ENCODE peak calls at places on chromosomes 16 and 17, in seven cellular contexts. Z, B, J, K, Y, S and D are unnamed samples.

GRCh38 chr16:10926094-10926493 is 16.2 kb downstream of the DEXI start:
- DNase-seq in B (no peak), Z (no peak), Y (no peak), J (no peak), S (no peak), K (no peak), D (no peak)

GRCh38 chr17:73644145-73645049 is at the start of gene SDK2:
- DNase-seq in J (peak; percentile 39), S (no peak), Y (peak; percentile 13), Z (no peak), K (no peak), B (no peak), D (no peak)

GRCh38 chr16:86732621-86733297 is 154.4 kb downstream of the FOXL1 start:
- DNase-seq in B (no peak), K (no peak), Y (no peak), S (no peak), J (no peak), Z (no peak), D (no peak)

GRCh38 chr17:57338257-57338919 is 82.1 kb downstream of the MSI2 start:
- DNase-seq in K (no peak), Z (no peak), J (peak; percentile 17), S (no peak), B (no peak), Y (no peak), D (no peak)

GRCh38 chr17:78661092-78661770 is 84.0 kb upstream of the DNAH17 start:
- DNase-seq in Z (no peak), B (peak; percentile 7), J (no peak), S (no peak), Y (peak; percentile 77), K (no peak), D (no peak)

GRCh38 chr17:57490890-57491289 is 234.6 kb downstream of the MSI2 start:
- DNase-seq in Z (no peak), B (no peak), Y (peak; percentile 96), J (no peak), K (no peak), S (no peak), D (peak; percentile 86)

GRCh38 chr16:381788-382717 is at the start of gene PGAP6:
- DNase-seq in Z (no peak), K (no peak), Y (peak; percentile 70), S (peak; percentile 75), J (peak; percentile 72), B (peak; percentile 75), D (peak; percentile 58)

GRCh38 chr17:8927395-8927794 is 38.1 kb downstream of the PIK3R5 start:
- DNase-seq in B (no peak), Y (no peak), J (no peak), K (no peak), Z (no peak), S (no peak), D (no peak)

GRCh38 chr17:17836818-17837379 is at the start of gene SREBF1:
- DNase-seq in K (no peak), B (peak; percentile 73), Z (no peak), J (peak; percentile 77), S (peak; percentile 47), Y (peak; percentile 45), D (no peak)

GRCh38 chr17:14919049-14919545 is 346.0 kb downstream of the PMP22 start:
- DNase-seq in J (no peak), S (no peak), Y (no peak), K (no peak), B (no peak), Z (no peak), D (no peak)

GRCh38 chr17:56681561-56682266 is 88.2 kb downstream of the NOG start:
- DNase-seq in K (peak; percentile 53), B (no peak), S (no peak), J (no peak), Y (no peak), Z (no peak), D (no peak)

GRCh38 chr16:77840093-77840492 is 51.7 kb downstream of the VAT1L start:
- DNase-seq in B (no peak), S (no peak), Z (no peak), Y (no peak), K (no peak), J (no peak), D (no peak)

GRCh38 chr17:17387461-17388362 is 84.5 kb downstream of the NT5M start:
- DNase-seq in S (peak; percentile 81), K (peak; percentile 90), Z (no peak), Y (peak; percentile 63), J (no peak), B (no peak), D (no peak)

GRCh38 chr16:50326835-50327465 is 41.8 kb downstream of the BRD7 start:
- DNase-seq in J (peak; percentile 59), Y (no peak), S (no peak), Z (no peak), B (no peak), K (peak; percentile 31), D (no peak)

DNA sequence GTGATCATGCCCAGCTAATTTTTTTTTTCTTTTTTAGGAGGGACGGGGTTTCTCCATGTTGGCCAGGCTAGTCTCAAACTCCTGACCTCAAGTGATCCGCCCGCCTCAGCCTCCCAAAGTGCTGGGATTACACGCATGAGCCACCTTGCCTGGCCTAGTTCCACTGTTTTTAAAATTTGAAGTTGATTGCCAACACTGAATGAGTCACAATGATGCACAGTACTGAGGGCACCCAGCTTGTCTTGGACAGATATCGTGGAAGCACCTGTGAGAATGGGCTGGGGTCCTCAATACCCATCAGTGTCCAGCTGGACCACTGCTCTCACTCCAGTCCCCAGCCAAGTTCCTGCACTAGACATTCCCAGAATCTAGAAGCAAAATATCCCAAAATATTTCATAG is 2.5 kb downstream of the KNOP1 start:
- DNase-seq in S (no peak), K (no peak), J (no peak), Y (no peak), B (no peak), Z (no peak), D (no peak)
- TF ChIP-seq POLR2A in S (no peak), K (no peak), J (no peak), Y (no peak), B (no peak), Z (no peak), D (no peak)

GRCh38 chr17:77512062-77512946 is 371.5 kb downstream of the SEC14L1 start:
- DNase-seq in B (no peak), S (no peak), Z (no peak), K (no peak), J (no peak), Y (no peak), D (no peak)
- H3K4me1 ChIP-seq in B (no peaks in the 10 kb centered on the region), S (no peaks in the 10 kb centered on the region), Z (peaks cover 17% of the 10 kb centered on the region), K (peaks cover 4% of the 10 kb centered on the region), J (no peaks in the 10 kb centered on the region), Y (no peaks in the 10 kb centered on the region), D (no peaks in the 10 kb centered on the region)

DNA sequence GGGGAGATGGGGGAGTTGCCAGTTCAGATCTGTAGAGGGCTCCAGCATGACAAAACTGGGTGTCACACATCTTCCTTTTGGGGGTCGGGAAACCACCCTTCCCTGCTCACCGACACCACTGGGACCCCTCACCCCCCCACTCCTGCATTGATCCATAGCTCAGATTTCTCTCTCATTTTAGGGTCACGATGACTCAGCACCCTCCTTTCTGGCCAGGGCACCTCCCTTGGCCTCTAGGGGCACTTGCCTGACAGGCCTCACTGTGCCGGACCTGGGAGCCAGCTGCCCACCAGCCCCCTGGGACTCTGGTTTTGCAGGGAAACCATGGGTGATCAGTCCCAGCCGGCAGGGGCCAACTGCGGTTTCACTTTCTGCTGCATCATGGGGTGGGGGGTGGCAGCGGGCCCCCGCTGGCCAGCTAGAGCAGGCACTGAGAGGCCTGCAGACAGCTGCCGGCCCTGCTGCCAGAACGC is 239.4 kb downstream of the MRTFB start:
- DNase-seq in B (no peak), Y (no peak), Z (no peak), S (no peak), K (no peak), J (peak; percentile 51), D (peak; percentile 64)
- TF ChIP-seq CTCF in B (no peak), Y (no peak), Z (no peak), S (no peak), K (no peak), J (no peak), D (peak; percentile 18)

GRCh38 chr17:67343237-67343636 is 23.1 kb downstream of the PSMD12 start:
- DNase-seq in J (no peak), Z (no peak), K (no peak), S (no peak), B (no peak), Y (no peak), D (no peak)
- TF ChIP-seq POLR2A in J (no peak), Z (no peak), K (no peak), S (no peak), B (no peak), Y (no peak), D (no peak)

DNA sequence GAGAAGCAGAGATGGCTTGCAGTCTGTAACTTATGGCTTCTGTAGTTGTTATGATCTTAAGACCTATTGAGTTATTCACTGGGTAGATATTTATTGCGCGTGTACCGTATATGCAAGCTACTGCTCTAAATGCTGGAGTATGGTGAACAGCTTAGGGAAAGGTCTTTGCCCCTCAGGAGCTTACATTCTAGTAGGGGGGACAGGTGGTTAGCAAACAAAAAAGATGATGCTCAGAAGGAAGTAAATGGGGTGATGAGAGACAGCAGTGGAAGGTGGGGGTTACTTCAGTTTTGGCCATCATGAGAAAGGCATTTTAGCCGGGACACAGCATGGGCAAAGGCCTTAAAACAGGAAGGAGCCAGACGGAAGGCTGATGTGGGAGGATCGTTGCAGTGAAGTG is 2.0 kb downstream of the ARMC7 start:
- DNase-seq in B (no peak), K (no peak), Y (no peak), Z (no peak), J (no peak), S (no peak), D (no peak)
- H3K4me1 ChIP-seq in B (peaks cover 5% of the 10 kb centered on the region), K (peaks cover 38% of the 10 kb centered on the region), Y (peaks cover 51% of the 10 kb centered on the region), Z (peaks cover 67% of the 10 kb centered on the region), J (peaks cover 5% of the 10 kb centered on the region), S (peaks cover 32% of the 10 kb centered on the region), D (peaks cover 34% of the 10 kb centered on the region)

DNA sequence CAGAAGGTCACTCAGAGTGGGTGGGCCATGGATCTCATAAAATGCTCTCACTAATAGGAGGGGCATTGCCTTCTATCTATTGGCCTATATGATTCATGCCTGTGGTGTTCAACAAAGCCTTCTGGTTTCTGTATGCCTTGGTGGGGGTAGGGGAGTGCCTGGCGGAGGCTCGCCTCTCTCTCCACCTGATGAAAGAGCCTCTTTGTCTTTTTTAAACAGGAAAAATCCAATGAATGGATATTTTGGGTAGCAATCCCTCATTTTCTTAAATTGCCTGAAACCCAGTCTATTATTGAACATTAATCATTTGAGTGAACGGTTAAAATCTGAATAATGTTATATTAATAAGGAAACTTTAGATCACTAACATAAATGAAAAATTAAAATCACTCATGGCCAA is 90.6 kb downstream of the TOX3 start:
- DNase-seq in Y (no peak), Z (no peak), K (no peak), B (no peak), S (no peak), J (no peak), D (no peak)
- TF ChIP-seq CTCF in Y (no peak), Z (no peak), K (no peak), B (no peak), S (no peak), J (no peak), D (no peak)